ENCODE peak calls at places on chromosomes 1 and 21, in six cellular contexts. One of them, this sample, is unnamed.

GRCh38 chr1:109595540-109595939 is 23.9 kb downstream of the GNAT2 start:
- DNase-seq in brain microvascular endothelial cell: no peak
- DNase-seq in stomach: no peak
- DNase-seq in substantia nigra: no peak
- DNase-seq in right cardiac atrium: no peak
- DNase-seq in effector memory CD4-positive, alpha-beta T cell: no peak
- DNase-seq in this sample: no peak

GRCh38 chr1:234213576-234214128 is 159.6 kb upstream of the COA6 start:
- DNase-seq in brain microvascular endothelial cell: no peak
- DNase-seq in stomach: no peak
- DNase-seq in substantia nigra: no peak
- DNase-seq in right cardiac atrium: no peak
- DNase-seq in effector memory CD4-positive, alpha-beta T cell: no peak
- DNase-seq in this sample: no peak

GRCh38 chr1:116330342-116330652 is 42.7 kb upstream of the ATP1A1 start:
- DNase-seq in brain microvascular endothelial cell: peak; percentile 3
- DNase-seq in stomach: peak; percentile 63
- DNase-seq in substantia nigra: no peak
- DNase-seq in right cardiac atrium: no peak
- DNase-seq in effector memory CD4-positive, alpha-beta T cell: no peak
- DNase-seq in this sample: no peak

GRCh38 chr1:19439464-19440171 is 45.7 kb downstream of the CAPZB start:
- DNase-seq in brain microvascular endothelial cell: no peak
- DNase-seq in stomach: no peak
- DNase-seq in substantia nigra: no peak
- DNase-seq in right cardiac atrium: peak; percentile 71
- DNase-seq in effector memory CD4-positive, alpha-beta T cell: no peak
- DNase-seq in this sample: peak; percentile 14

GRCh38 chr1:35539073-35539823 is 18.0 kb downstream of the KIAA0319L start:
- DNase-seq in brain microvascular endothelial cell: no peak
- DNase-seq in stomach: no peak
- DNase-seq in substantia nigra: no peak
- DNase-seq in right cardiac atrium: peak; percentile 35
- DNase-seq in effector memory CD4-positive, alpha-beta T cell: no peak
- DNase-seq in this sample: no peak

GRCh38 chr1:1354271-1355247 is 3.8 kb downstream of the MXRA8 start:
- DNase-seq in brain microvascular endothelial cell: no peak
- DNase-seq in stomach: no peak
- DNase-seq in substantia nigra: no peak
- DNase-seq in right cardiac atrium: peak; percentile 66
- DNase-seq in effector memory CD4-positive, alpha-beta T cell: no peak
- DNase-seq in this sample: no peak

GRCh38 chr1:6824665-6825368 is 39.6 kb downstream of the CAMTA1 start:
- DNase-seq in brain microvascular endothelial cell: no peak
- DNase-seq in stomach: no peak
- DNase-seq in substantia nigra: no peak
- DNase-seq in right cardiac atrium: no peak
- DNase-seq in effector memory CD4-positive, alpha-beta T cell: no peak
- DNase-seq in this sample: no peak

GRCh38 chr1:103112535-103112934 is 4.2 kb upstream of the COL11A1 start:
- DNase-seq in brain microvascular endothelial cell: no peak
- DNase-seq in stomach: no peak
- DNase-seq in substantia nigra: no peak
- DNase-seq in right cardiac atrium: no peak
- DNase-seq in effector memory CD4-positive, alpha-beta T cell: no peak
- DNase-seq in this sample: no peak

GRCh38 chr1:19405195-19405760 is 80.1 kb downstream of the CAPZB start:
- DNase-seq in brain microvascular endothelial cell: no peak
- DNase-seq in stomach: no peak
- DNase-seq in substantia nigra: no peak
- DNase-seq in right cardiac atrium: peak; percentile 21
- DNase-seq in effector memory CD4-positive, alpha-beta T cell: no peak
- DNase-seq in this sample: no peak

GRCh38 chr21:32073190-32073589 is 200.4 kb downstream of the HUNK start:
- DNase-seq in brain microvascular endothelial cell: no peak
- DNase-seq in stomach: no peak
- DNase-seq in substantia nigra: no peak
- DNase-seq in right cardiac atrium: no peak
- DNase-seq in effector memory CD4-positive, alpha-beta T cell: no peak
- DNase-seq in this sample: no peak

GRCh38 chr1:65083263-65083896 is 64.6 kb upstream of the AK4 start:
- DNase-seq in brain microvascular endothelial cell: peak; percentile 60
- DNase-seq in stomach: no peak
- DNase-seq in substantia nigra: no peak
- DNase-seq in right cardiac atrium: no peak
- DNase-seq in effector memory CD4-positive, alpha-beta T cell: no peak
- DNase-seq in this sample: no peak

GRCh38 chr1:94636625-94637024 is 95.1 kb upstream of the F3 start:
- DNase-seq in brain microvascular endothelial cell: no peak
- DNase-seq in stomach: no peak
- DNase-seq in substantia nigra: no peak
- DNase-seq in right cardiac atrium: no peak
- DNase-seq in effector memory CD4-positive, alpha-beta T cell: no peak
- DNase-seq in this sample: no peak

GRCh38 chr1:76269175-76269574 is 194.6 kb downstream of the ST6GALNAC3 start:
- DNase-seq in brain microvascular endothelial cell: peak; percentile 60
- DNase-seq in stomach: no peak
- DNase-seq in substantia nigra: no peak
- DNase-seq in right cardiac atrium: no peak
- DNase-seq in effector memory CD4-positive, alpha-beta T cell: no peak
- DNase-seq in this sample: no peak

GRCh38 chr1:64041366-64042131 is 161.9 kb upstream of the UBE2U start:
- DNase-seq in brain microvascular endothelial cell: no peak
- DNase-seq in stomach: no peak
- DNase-seq in substantia nigra: no peak
- DNase-seq in right cardiac atrium: no peak
- DNase-seq in effector memory CD4-positive, alpha-beta T cell: no peak
- DNase-seq in this sample: no peak

GRCh38 chr1:20343149-20343936 is 52.7 kb downstream of the VWA5B1 start:
- DNase-seq in brain microvascular endothelial cell: no peak
- DNase-seq in stomach: no peak
- DNase-seq in substantia nigra: no peak
- DNase-seq in right cardiac atrium: peak; percentile 86
- DNase-seq in effector memory CD4-positive, alpha-beta T cell: peak; percentile 20
- DNase-seq in this sample: no peak

GRCh38 chr21:36917487-36918158 is 48.8 kb downstream of the HLCS start:
- DNase-seq in brain microvascular endothelial cell: peak; percentile 53
- DNase-seq in stomach: peak; percentile 40
- DNase-seq in substantia nigra: no peak
- DNase-seq in right cardiac atrium: no peak
- DNase-seq in effector memory CD4-positive, alpha-beta T cell: no peak
- DNase-seq in this sample: no peak

GRCh38 chr1:184152944-184153343 is 101.4 kb downstream of the TSEN15 start:
- DNase-seq in brain microvascular endothelial cell: no peak
- DNase-seq in stomach: no peak
- DNase-seq in substantia nigra: no peak
- DNase-seq in right cardiac atrium: no peak
- DNase-seq in effector memory CD4-positive, alpha-beta T cell: no peak
- DNase-seq in this sample: no peak

GRCh38 chr1:20370628-20371200 is 80.0 kb downstream of the VWA5B1 start:
- DNase-seq in brain microvascular endothelial cell: no peak
- DNase-seq in stomach: no peak
- DNase-seq in substantia nigra: no peak
- DNase-seq in right cardiac atrium: no peak
- DNase-seq in effector memory CD4-positive, alpha-beta T cell: no peak
- DNase-seq in this sample: no peak

GRCh38 chr1:172489847-172490246 is 43.1 kb upstream of the SUCO start:
- DNase-seq in brain microvascular endothelial cell: no peak
- DNase-seq in stomach: no peak
- DNase-seq in substantia nigra: no peak
- DNase-seq in right cardiac atrium: no peak
- DNase-seq in effector memory CD4-positive, alpha-beta T cell: no peak
- DNase-seq in this sample: no peak

GRCh38 chr1:150895618-150896017 is 8.7 kb downstream of the CTXND2 start:
- DNase-seq in brain microvascular endothelial cell: peak; percentile 37
- DNase-seq in stomach: no peak
- DNase-seq in substantia nigra: no peak
- DNase-seq in right cardiac atrium: no peak
- DNase-seq in effector memory CD4-positive, alpha-beta T cell: no peak
- DNase-seq in this sample: no peak

GRCh38 chr1:56585985-56586384 is 6.6 kb upstream of the PLPP3 start:
- DNase-seq in brain microvascular endothelial cell: no peak
- DNase-seq in stomach: no peak
- DNase-seq in substantia nigra: no peak
- DNase-seq in right cardiac atrium: no peak
- DNase-seq in effector memory CD4-positive, alpha-beta T cell: no peak
- DNase-seq in this sample: no peak

GRCh38 chr1:58981392-58981791 is 197.5 kb upstream of the JUN start:
- DNase-seq in brain microvascular endothelial cell: no peak
- DNase-seq in stomach: no peak
- DNase-seq in substantia nigra: no peak
- DNase-seq in right cardiac atrium: no peak
- DNase-seq in effector memory CD4-positive, alpha-beta T cell: no peak
- DNase-seq in this sample: no peak

DNA sequence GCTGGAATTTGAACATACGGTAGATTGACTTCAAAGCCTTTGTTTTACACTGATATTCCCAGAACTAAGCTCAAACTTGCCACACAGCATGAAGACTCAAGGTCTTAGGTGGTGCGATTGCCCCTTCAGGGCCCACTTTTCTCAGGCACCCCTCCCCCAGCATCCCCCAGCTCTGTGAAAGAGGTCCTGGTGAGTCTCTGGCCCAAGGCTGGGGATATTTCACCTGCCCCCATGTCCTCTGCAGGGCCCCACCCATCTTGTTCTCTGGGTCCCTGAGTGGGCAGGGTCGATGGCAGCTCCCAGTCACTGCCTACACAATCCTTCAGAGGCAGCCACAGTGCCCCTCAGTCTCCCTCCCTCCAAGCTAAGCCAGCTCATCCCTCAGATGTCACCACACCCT is 118.8 kb upstream of the GRIK3 start:
- DNase-seq in brain microvascular endothelial cell: no peak
- DNase-seq in stomach: no peak
- DNase-seq in substantia nigra: no peak
- DNase-seq in right cardiac atrium: no peak
- DNase-seq in effector memory CD4-positive, alpha-beta T cell: no peak
- DNase-seq in this sample: no peak
- H3K27ac ChIP-seq in brain microvascular endothelial cell: no peak overlapping the region
- H3K27ac ChIP-seq in stomach: no peak overlapping the region
- H3K27ac ChIP-seq in substantia nigra: no peak overlapping the region
- H3K27ac ChIP-seq in right cardiac atrium: no peak overlapping the region
- H3K27ac ChIP-seq in effector memory CD4-positive, alpha-beta T cell: no peak overlapping the region
- H3K27ac ChIP-seq in this sample: no peak overlapping the region

GRCh38 chr1:231508497-231508896 is 20.0 kb upstream of the TSNAX start:
- DNase-seq in brain microvascular endothelial cell: no peak
- DNase-seq in stomach: no peak
- DNase-seq in substantia nigra: no peak
- DNase-seq in right cardiac atrium: no peak
- DNase-seq in effector memory CD4-positive, alpha-beta T cell: no peak
- DNase-seq in this sample: no peak
- H3K27ac ChIP-seq in brain microvascular endothelial cell: no peak overlapping the region
- H3K27ac ChIP-seq in stomach: no peak overlapping the region
- H3K27ac ChIP-seq in substantia nigra: no peak overlapping the region
- H3K27ac ChIP-seq in right cardiac atrium: no peak overlapping the region
- H3K27ac ChIP-seq in effector memory CD4-positive, alpha-beta T cell: no peak overlapping the region
- H3K27ac ChIP-seq in this sample: no peak overlapping the region

DNA sequence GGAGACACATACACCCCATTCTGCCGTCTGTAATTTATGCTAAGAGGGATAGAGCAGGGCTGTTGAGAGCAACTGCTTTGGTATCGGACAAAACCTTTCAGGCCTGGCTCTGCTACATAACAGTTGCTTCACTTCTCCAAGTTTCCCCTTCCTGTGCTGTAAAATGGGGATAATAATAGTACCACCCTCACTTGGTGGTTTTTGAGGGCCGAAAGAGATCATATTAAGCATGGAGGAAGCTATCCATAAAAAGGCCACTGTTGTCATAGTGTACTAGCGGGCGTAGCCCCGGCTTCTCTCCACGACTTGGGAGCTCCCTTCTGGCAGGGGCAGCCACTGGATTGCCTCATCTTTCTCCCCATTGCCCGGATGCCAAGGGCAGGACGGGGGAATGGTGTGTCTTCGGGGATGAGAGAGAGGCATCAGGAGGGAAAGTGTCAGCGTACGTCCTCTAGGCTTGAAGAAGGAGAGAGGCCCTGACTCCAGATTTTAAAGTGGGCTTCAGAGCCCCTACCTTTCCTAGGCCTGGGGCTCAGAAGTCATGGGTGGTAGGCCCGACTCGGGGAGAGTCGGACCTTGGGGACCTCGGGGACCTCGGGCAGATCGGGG is 580 bp upstream of the MFSD2A start:
- DNase-seq in brain microvascular endothelial cell: no peak
- DNase-seq in stomach: no peak
- DNase-seq in substantia nigra: no peak
- DNase-seq in right cardiac atrium: peak; percentile 72
- DNase-seq in effector memory CD4-positive, alpha-beta T cell: no peak
- DNase-seq in this sample: no peak
- H3K27ac ChIP-seq in brain microvascular endothelial cell: no peak overlapping the region
- H3K27ac ChIP-seq in stomach: peak overlapping the region; percentile 68
- H3K27ac ChIP-seq in substantia nigra: peak overlapping the region; percentile 47
- H3K27ac ChIP-seq in right cardiac atrium: peak overlapping the region; percentile 6
- H3K27ac ChIP-seq in effector memory CD4-positive, alpha-beta T cell: no peak overlapping the region
- H3K27ac ChIP-seq in this sample: peak overlapping the region; percentile 18

GRCh38 chr1:230230273-230230672 is 163.2 kb downstream of the GALNT2 start:
- DNase-seq in brain microvascular endothelial cell: no peak
- DNase-seq in stomach: no peak
- DNase-seq in substantia nigra: no peak
- DNase-seq in right cardiac atrium: no peak
- DNase-seq in effector memory CD4-positive, alpha-beta T cell: no peak
- DNase-seq in this sample: no peak

GRCh38 chr1:230233786-230234185 is 166.7 kb downstream of the GALNT2 start:
- DNase-seq in brain microvascular endothelial cell: no peak
- DNase-seq in stomach: no peak
- DNase-seq in substantia nigra: no peak
- DNase-seq in right cardiac atrium: no peak
- DNase-seq in effector memory CD4-positive, alpha-beta T cell: no peak
- DNase-seq in this sample: no peak

GRCh38 chr1:230232352-230232751 is 165.3 kb downstream of the GALNT2 start:
- DNase-seq in brain microvascular endothelial cell: peak; percentile 46
- DNase-seq in stomach: no peak
- DNase-seq in substantia nigra: no peak
- DNase-seq in right cardiac atrium: no peak
- DNase-seq in effector memory CD4-positive, alpha-beta T cell: no peak
- DNase-seq in this sample: no peak

GRCh38 chr1:230230948-230231738 is 164.1 kb downstream of the GALNT2 start:
- DNase-seq in brain microvascular endothelial cell: no peak
- DNase-seq in stomach: no peak
- DNase-seq in substantia nigra: no peak
- DNase-seq in right cardiac atrium: no peak
- DNase-seq in effector memory CD4-positive, alpha-beta T cell: no peak
- DNase-seq in this sample: no peak

GRCh38 chr1:230231739-230232075 is 164.7 kb downstream of the GALNT2 start:
- DNase-seq in brain microvascular endothelial cell: peak; percentile 75
- DNase-seq in stomach: peak; percentile 84
- DNase-seq in substantia nigra: no peak
- DNase-seq in right cardiac atrium: peak; percentile 81
- DNase-seq in effector memory CD4-positive, alpha-beta T cell: no peak
- DNase-seq in this sample: no peak
- H3K27ac ChIP-seq in brain microvascular endothelial cell: peak overlapping the region; percentile 77
- H3K27ac ChIP-seq in stomach: peak overlapping the region; percentile 65
- H3K27ac ChIP-seq in substantia nigra: no peak overlapping the region
- H3K27ac ChIP-seq in right cardiac atrium: peak overlapping the region; percentile 23
- H3K27ac ChIP-seq in effector memory CD4-positive, alpha-beta T cell: no peak overlapping the region
- H3K27ac ChIP-seq in this sample: no peak overlapping the region

This sample was measured in caudate nucleus.